ENCODE peak calls at places on chromosomes 3 and 15, in seven cellular contexts. Y is GM23248; N is CD8-positive, alpha-beta T cell; W is adrenal gland; A is tibial artery; R is HepG2; K is mesenchymal stem cell. E is an unnamed sample. For H3K27me3, the result is how much of the 10 kb centered on the place peaks cover.

GRCh38 chr3:145952541-145952940 is 208.4 kb downstream of the PLOD2 start:
- DNase-seq in Y (peak), N (no peak), W (no peak), A (no peak), R (no peak), K (peak), E (no peak)

GRCh38 chr15:66094331-66094730 is 159.2 kb downstream of the MEGF11 start:
- DNase-seq in Y (no peak), N (no peak), W (no peak), A (no peak), R (no peak), K (no peak), E (no peak)

GRCh38 chr3:126495786-126496185 is 20.1 kb upstream of the ZXDC start:
- DNase-seq in Y (no peak), N (no peak), W (no peak), A (no peak), R (no peak), K (no peak), E (peak)

GRCh38 chr15:62089616-62090015 is 22.8 kb downstream of the C2CD4A start:
- DNase-seq in Y (no peak), N (no peak), W (no peak), A (no peak), R (no peak), K (no peak), E (no peak)

GRCh38 chr15:78976691-78977090 is 31.8 kb upstream of the CTSH start:
- DNase-seq in Y (no peak), N (no peak), W (no peak), A (no peak), R (no peak), K (no peak), E (peak)

GRCh38 chr3:115548611-115549010 is 74.7 kb upstream of the GAP43 start:
- DNase-seq in Y (peak), N (no peak), W (no peak), A (no peak), R (no peak), K (no peak), E (no peak)

GRCh38 chr15:78131295-78132021 is at the start of gene CIB2:
- DNase-seq in Y (peak), N (peak), W (peak), A (no peak), R (peak), K (peak), E (peak)

GRCh38 chr3:121781611-121782010 is 32.1 kb upstream of the GOLGB1 start:
- DNase-seq in Y (no peak), N (no peak), W (no peak), A (no peak), R (no peak), K (no peak), E (no peak)

GRCh38 chr3:36525115-36525711 is 144.9 kb downstream of the STAC start:
- DNase-seq in Y (peak), N (no peak), W (no peak), A (no peak), R (no peak), K (peak), E (no peak)

GRCh38 chr15:69576035-69576526 is 123.5 kb downstream of the RPLP1 start:
- DNase-seq in Y (peak), N (peak), W (peak), A (peak), R (no peak), K (peak), E (peak)

GRCh38 chr15:88704791-88705768 is 66.3 kb downstream of the ISG20 start:
- DNase-seq in Y (peak), N (no peak), W (peak), A (peak), R (no peak), K (peak), E (peak)

GRCh38 chr3:111498022-111498421 is 44.0 kb upstream of the CD96 start:
- DNase-seq in Y (no peak), N (no peak), W (no peak), A (no peak), R (no peak), K (no peak), E (no peak)

GRCh38 chr3:39190281-39191025 is 1.9 kb downstream of the XIRP1 start:
- DNase-seq in Y (no peak), N (no peak), W (no peak), A (no peak), R (no peak), K (no peak), E (no peak)

GRCh38 chr3:160809453-160809852 is 53.4 kb downstream of the PPM1L start:
- DNase-seq in Y (no peak), N (no peak), W (no peak), A (no peak), R (no peak), K (no peak), E (no peak)

GRCh38 chr3:171175840-171176239 is 149.3 kb upstream of the SLC2A2 start:
- DNase-seq in Y (peak), N (no peak), W (no peak), A (no peak), R (no peak), K (no peak), E (no peak)

GRCh38 chr15:78873796-78874761 is 1.4 kb downstream of the MORF4L1 start:
- DNase-seq in Y (peak), N (peak), W (peak), A (peak), R (no peak), K (peak), E (no peak)

GRCh38 chr15:69045810-69046209 is 31.3 kb downstream of the NOX5 start:
- DNase-seq in Y (peak), N (no peak), W (no peak), A (no peak), R (peak), K (peak), E (no peak)

GRCh38 chr15:56243117-56243773 is 434 bp downstream of the RFX7 start:
- DNase-seq in Y (peak), N (peak), W (peak), A (peak), R (no peak), K (peak), E (peak)

GRCh38 chr3:45104715-45105711 is 41.2 kb downstream of the CDCP1 start:
- DNase-seq in Y (peak), N (no peak), W (no peak), A (no peak), R (no peak), K (peak), E (no peak)

GRCh38 chr15:49855917-49856637 is 235.2 kb downstream of the DTWD1 start:
- DNase-seq in Y (peak), N (no peak), W (peak), A (peak), R (no peak), K (peak), E (no peak)

GRCh38 chr3:32577621-32578556 is 7.2 kb upstream of the DYNC1LI1 start:
- DNase-seq in Y (peak), N (no peak), W (no peak), A (no peak), R (no peak), K (peak), E (no peak)

GRCh38 chr3:190728574-190729246 is 133.8 kb downstream of the GMNC start:
- DNase-seq in Y (peak), N (no peak), W (no peak), A (no peak), R (peak), K (peak), E (no peak)

GRCh38 chr15:47431501-47431900 is 285.8 kb upstream of the SEMA6D start:
- DNase-seq in Y (peak), N (no peak), W (no peak), A (no peak), R (peak), K (peak), E (no peak)

GRCh38 chr15:29696950-29697738 is 125.1 kb downstream of the TJP1 start:
- DNase-seq in Y (no peak), N (no peak), W (no peak), A (no peak), R (no peak), K (no peak), E (no peak)

GRCh38 chr3:20648294-20648693 is 462.3 kb upstream of the SGO1 start:
- DNase-seq in Y (peak), N (no peak), W (no peak), A (no peak), R (no peak), K (peak), E (no peak)

GRCh38 chr15:57340673-57341259 is 35.5 kb upstream of the CGNL1 start:
- DNase-seq in Y (peak), N (peak), W (peak), A (peak), R (peak), K (peak), E (no peak)

GRCh38 chr15:92819312-92820232 is 80.6 kb upstream of the CHD2 start:
- DNase-seq in Y (peak), N (no peak), W (no peak), A (no peak), R (no peak), K (peak), E (no peak)

GRCh38 chr15:99986297-99987118 is 253.3 kb upstream of the LYSMD4 start:
- DNase-seq in Y (no peak), N (no peak), W (peak), A (no peak), R (no peak), K (peak), E (no peak)

GRCh38 chr3:99870712-99871111 is 53.0 kb downstream of the CMSS1 start:
- DNase-seq in Y (no peak), N (no peak), W (no peak), A (no peak), R (no peak), K (no peak), E (no peak)

GRCh38 chr3:99866167-99866810 is 48.6 kb downstream of the CMSS1 start:
- DNase-seq in Y (peak), N (no peak), W (no peak), A (no peak), R (no peak), K (peak), E (no peak)

GRCh38 chr3:99869621-99870020 is 52.0 kb downstream of the CMSS1 start:
- DNase-seq in Y (no peak), N (no peak), W (peak), A (no peak), R (no peak), K (no peak), E (no peak)

GRCh38 chr3:99867594-99868437 is 50.2 kb downstream of the CMSS1 start:
- DNase-seq in Y (no peak), N (no peak), W (no peak), A (no peak), R (no peak), K (no peak), E (no peak)

GRCh38 chr3:99868438-99868723 is 50.7 kb downstream of the CMSS1 start:
- DNase-seq in Y (peak), N (peak), W (no peak), A (peak), R (no peak), K (peak), E (no peak)
- H3K27me3 ChIP-seq in Y (under half), N (under half), W (under half), A (under half), R (under half), K (under half), E (under half)

GRCh38 chr3:195129072-195129643 is 141.8 kb downstream of the XXYLT1 start:
- DNase-seq in Y (no peak), N (no peak), W (no peak), A (no peak), R (no peak), K (no peak), E (no peak)

GRCh38 chr3:195129644-195130492 is 141.1 kb downstream of the XXYLT1 start:
- DNase-seq in Y (no peak), N (no peak), W (no peak), A (no peak), R (no peak), K (no peak), E (no peak)

GRCh38 chr3:195135921-195136320 is 135.0 kb downstream of the XXYLT1 start:
- DNase-seq in Y (no peak), N (no peak), W (no peak), A (no peak), R (no peak), K (no peak), E (no peak)

GRCh38 chr3:195131149-195131548 is 139.8 kb downstream of the XXYLT1 start:
- DNase-seq in Y (no peak), N (no peak), W (no peak), A (no peak), R (no peak), K (no peak), E (no peak)

GRCh38 chr3:195133462-195133861 is 137.5 kb downstream of the XXYLT1 start:
- DNase-seq in Y (peak), N (no peak), W (no peak), A (no peak), R (no peak), K (no peak), E (no peak)
- H3K27ac ChIP-seq in Y (peak), N (no peak), W (no peak), A (no peak), R (no peak), K (no peak), E (no peak)

GRCh38 chr3:184272269-184272668 is 3.6 kb upstream of the ECE2 start:
- DNase-seq in Y (no peak), N (no peak), W (no peak), A (no peak), R (no peak), K (no peak), E (no peak)
- H3K27me3 ChIP-seq in Y (under half), N (under half), W (under half), A (under half), R (under half), K (under half), E (half or more)

GRCh38 chr3:31010491-31010890 is 116.0 kb upstream of the GADL1 start:
- DNase-seq in Y (peak), N (no peak), W (no peak), A (no peak), R (no peak), K (peak), E (no peak)
- H3K27ac ChIP-seq in Y (peak), N (no peak), W (no peak), A (no peak), R (no peak), K (no peak), E (no peak)

DNA sequence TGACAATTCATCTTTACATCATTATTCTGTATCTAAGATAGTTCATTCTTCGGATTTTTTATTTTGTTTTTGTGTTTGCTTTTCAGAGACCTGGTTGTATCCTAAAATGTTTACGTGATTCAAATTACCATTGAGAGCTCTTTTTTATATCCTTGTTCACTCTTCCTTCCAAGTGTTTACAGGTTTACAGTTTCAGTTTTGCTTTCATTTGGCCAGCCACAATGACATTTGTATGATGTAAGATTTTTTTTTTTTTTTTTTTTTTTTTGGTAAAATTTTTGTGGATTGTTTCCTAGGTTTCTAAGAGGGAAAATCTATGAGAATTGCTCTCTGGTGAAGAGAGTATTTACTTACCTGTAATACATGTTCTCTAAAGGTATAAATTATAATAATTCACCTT is 55.0 kb downstream of the SETD5 start:
- DNase-seq in Y (peak), N (no peak), W (no peak), A (no peak), R (no peak), K (peak), E (no peak)
- H3K27me3 ChIP-seq in Y (under half), N (under half), W (under half), A (under half), R (under half), K (under half), E (under half)

DNA sequence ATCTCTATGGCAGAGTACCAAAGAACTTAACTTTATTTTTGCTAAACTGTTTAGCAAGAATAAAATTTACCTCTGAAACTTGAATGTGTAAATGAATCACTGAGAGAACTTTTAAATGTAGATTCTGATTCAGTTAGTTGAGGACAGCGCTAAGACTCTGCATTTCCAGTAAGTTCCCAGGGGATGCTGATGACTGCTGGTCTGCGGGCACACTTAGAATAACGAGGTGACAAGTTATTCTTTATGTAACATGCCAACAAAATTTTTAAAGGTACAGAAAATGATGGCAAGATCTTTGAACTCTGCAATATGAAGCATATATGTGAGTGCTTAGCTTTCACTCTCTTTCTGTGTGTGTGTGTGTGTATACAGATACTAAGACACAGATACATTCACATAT is 56.4 kb downstream of the TGFBR2 start:
- DNase-seq in Y (peak), N (no peak), W (no peak), A (no peak), R (no peak), K (no peak), E (no peak)
- H3K27ac ChIP-seq in Y (no peak), N (no peak), W (no peak), A (peak), R (no peak), K (no peak), E (peak)

E was measured in left lung.